ENCODE peak calls at places on chromosomes 6 and 20, in five cellular contexts. T, U, R, S and X are unnamed samples.

GRCh38 chr6:32940656-32941411 is at the start of gene HLA-DMB:
- DNase-seq in T (peak), U (peak), R (peak), S (peak), X (peak)

GRCh38 chr20:48295966-48296421 is 510.7 kb upstream of the SULF2 start:
- DNase-seq in T (peak), U (no peak), R (no peak), S (no peak), X (no peak)

GRCh38 chr6:15505463-15505918 is 157.3 kb downstream of the DTNBP1 start:
- DNase-seq in T (no peak), U (no peak), R (no peak), S (no peak), X (no peak)

GRCh38 chr6:4358414-4359107 is 223.2 kb upstream of the ECI2 start:
- DNase-seq in T (peak), U (no peak), R (peak), S (no peak), X (peak)

GRCh38 chr6:98641929-98642328 is 192.4 kb upstream of the POU3F2 start:
- DNase-seq in T (no peak), U (no peak), R (peak), S (no peak), X (no peak)

GRCh38 chr6:31652925-31653724 is 664 bp upstream of the BAG6 start:
- DNase-seq in T (no peak), U (no peak), R (no peak), S (no peak), X (peak)

GRCh38 chr20:44326391-44327159 is 10.3 kb upstream of the R3HDML start:
- DNase-seq in T (no peak), U (peak), R (no peak), S (no peak), X (no peak)

GRCh38 chr6:118288355-118289124 is 259.6 kb upstream of the PLN start:
- DNase-seq in T (no peak), U (no peak), R (no peak), S (no peak), X (no peak)

GRCh38 chr20:49477200-49477599 is 5.3 kb downstream of the KCNB1 start:
- DNase-seq in T (no peak), U (no peak), R (no peak), S (no peak), X (no peak)

GRCh38 chr6:63759605-63760004 is 124.0 kb downstream of the PHF3 start:
- DNase-seq in T (no peak), U (no peak), R (no peak), S (no peak), X (no peak)

GRCh38 chr6:154526997-154527396 is 16.5 kb upstream of the CNKSR3 start:
- DNase-seq in T (no peak), U (no peak), R (no peak), S (no peak), X (no peak)

GRCh38 chr6:44071670-44072451 is 55.4 kb downstream of the MRPL14 start:
- DNase-seq in T (peak), U (no peak), R (peak), S (no peak), X (no peak)

GRCh38 chr20:57866250-57867106 is 156.7 kb upstream of the PMEPA1 start:
- DNase-seq in T (no peak), U (peak), R (no peak), S (no peak), X (no peak)

GRCh38 chr20:25378884-25379733 is 11.5 kb downstream of the ABHD12 start:
- DNase-seq in T (no peak), U (no peak), R (no peak), S (no peak), X (no peak)

GRCh38 chr6:40685771-40686170 is 98.6 kb upstream of the LRFN2 start:
- DNase-seq in T (no peak), U (no peak), R (no peak), S (no peak), X (no peak)

GRCh38 chr6:28742668-28743270 is 181.0 kb downstream of the TRIM27 start:
- DNase-seq in T (peak), U (no peak), R (peak), S (peak), X (no peak)

GRCh38 chr20:21519136-21519584 is 5.3 kb upstream of the NKX2-2 start:
- DNase-seq in T (no peak), U (no peak), R (no peak), S (no peak), X (no peak)

GRCh38 chr6:118748311-118749062 is 97.1 kb upstream of the CEP85L start:
- DNase-seq in T (peak), U (no peak), R (no peak), S (no peak), X (no peak)

GRCh38 chr6:121794630-121795029 is 359.2 kb downstream of the GJA1 start:
- DNase-seq in T (peak), U (no peak), R (peak), S (no peak), X (no peak)

GRCh38 chr6:44022296-44022661 is 105.0 kb downstream of the MRPL14 start:
- DNase-seq in T (no peak), U (no peak), R (no peak), S (no peak), X (no peak)

GRCh38 chr6:79196908-79197307 is 37.6 kb downstream of the HMGN3 start:
- DNase-seq in T (no peak), U (no peak), R (no peak), S (no peak), X (no peak)

GRCh38 chr6:21342496-21342895 is 251.1 kb upstream of the SOX4 start:
- DNase-seq in T (no peak), U (no peak), R (no peak), S (no peak), X (no peak)

GRCh38 chr6:170102038-170102437 is 188.8 kb downstream of the DLL1 start:
- DNase-seq in T (no peak), U (peak), R (no peak), S (no peak), X (no peak)

GRCh38 chr6:7238900-7239589 is 74.0 kb downstream of the SSR1 start:
- DNase-seq in T (peak), U (peak), R (no peak), S (peak), X (peak)

GRCh38 chr20:34637245-34638185 is 39.4 kb downstream of the PIGU start:
- DNase-seq in T (peak), U (no peak), R (no peak), S (no peak), X (no peak)